ENCODE peak calls at places on chromosomes 13 and 19, in five cellular contexts. One of them, this sample, is unnamed.
A peak's percentile ranks its signal among the peaks of the same experiment; 100 is the strongest.

GRCh38 chr13:111423168-111423785 is 102.8 kb downstream of the TEX29 start:
- DNase-seq in effector memory CD4-positive, alpha-beta T cell: no peak
- DNase-seq in uterus: no peak
- DNase-seq in right lobe of liver: no peak
- DNase-seq in heart right ventricle: no peak
- DNase-seq in this sample: no peak

GRCh38 chr13:50580684-50581305 is 262.7 kb downstream of the DLEU7 start:
- DNase-seq in effector memory CD4-positive, alpha-beta T cell: no peak
- DNase-seq in uterus: no peak
- DNase-seq in right lobe of liver: no peak
- DNase-seq in heart right ventricle: no peak
- DNase-seq in this sample: no peak

GRCh38 chr13:60448907-60449510 is 52.0 kb downstream of the TDRD3 start:
- DNase-seq in effector memory CD4-positive, alpha-beta T cell: no peak
- DNase-seq in uterus: no peak
- DNase-seq in right lobe of liver: no peak
- DNase-seq in heart right ventricle: no peak
- DNase-seq in this sample: peak; percentile 5

GRCh38 chr13:46101002-46101401 is 3.8 kb downstream of the CPB2 start:
- DNase-seq in effector memory CD4-positive, alpha-beta T cell: no peak
- DNase-seq in uterus: no peak
- DNase-seq in right lobe of liver: no peak
- DNase-seq in heart right ventricle: no peak
- DNase-seq in this sample: no peak

GRCh38 chr13:89943139-89943538 is 1404.3 kb upstream of the MIR17HG start:
- DNase-seq in effector memory CD4-positive, alpha-beta T cell: no peak
- DNase-seq in uterus: no peak
- DNase-seq in right lobe of liver: no peak
- DNase-seq in heart right ventricle: no peak
- DNase-seq in this sample: no peak

GRCh38 chr19:19459707-19460251 is 54.3 kb downstream of the GATAD2A start:
- DNase-seq in effector memory CD4-positive, alpha-beta T cell: peak; percentile 64
- DNase-seq in uterus: no peak
- DNase-seq in right lobe of liver: no peak
- DNase-seq in heart right ventricle: no peak
- DNase-seq in this sample: peak; percentile 22

GRCh38 chr13:66803013-66803739 is 427.0 kb downstream of the PCDH9 start:
- DNase-seq in effector memory CD4-positive, alpha-beta T cell: no peak
- DNase-seq in uterus: no peak
- DNase-seq in right lobe of liver: no peak
- DNase-seq in heart right ventricle: no peak
- DNase-seq in this sample: no peak

GRCh38 chr19:18379803-18380747 is 5.9 kb upstream of the GDF15 start:
- DNase-seq in effector memory CD4-positive, alpha-beta T cell: no peak
- DNase-seq in uterus: peak; percentile 97
- DNase-seq in right lobe of liver: peak; percentile 99
- DNase-seq in heart right ventricle: peak; percentile 76
- DNase-seq in this sample: no peak

GRCh38 chr13:32746474-32746873 is 160.2 kb downstream of the PDS5B start:
- DNase-seq in effector memory CD4-positive, alpha-beta T cell: no peak
- DNase-seq in uterus: no peak
- DNase-seq in right lobe of liver: no peak
- DNase-seq in heart right ventricle: no peak
- DNase-seq in this sample: no peak

GRCh38 chr19:58354478-58355030 is 1.3 kb upstream of the A1BG start:
- DNase-seq in effector memory CD4-positive, alpha-beta T cell: no peak
- DNase-seq in uterus: no peak
- DNase-seq in right lobe of liver: no peak
- DNase-seq in heart right ventricle: no peak
- DNase-seq in this sample: no peak

GRCh38 chr19:58355891-58356235 is 2.6 kb upstream of the A1BG start:
- DNase-seq in effector memory CD4-positive, alpha-beta T cell: no peak
- DNase-seq in uterus: no peak
- DNase-seq in right lobe of liver: no peak
- DNase-seq in heart right ventricle: no peak
- DNase-seq in this sample: no peak

GRCh38 chr19:58356236-58356970 is 3.1 kb upstream of the A1BG start:
- DNase-seq in effector memory CD4-positive, alpha-beta T cell: no peak
- DNase-seq in uterus: no peak
- DNase-seq in right lobe of liver: no peak
- DNase-seq in heart right ventricle: no peak
- DNase-seq in this sample: no peak

GRCh38 chr19:58353717-58354477 is 605 bp upstream of the A1BG start:
- DNase-seq in effector memory CD4-positive, alpha-beta T cell: no peak
- DNase-seq in uterus: no peak
- DNase-seq in right lobe of liver: no peak
- DNase-seq in heart right ventricle: no peak
- DNase-seq in this sample: no peak

GRCh38 chr19:58355215-58355796 is 2.0 kb upstream of the A1BG start:
- DNase-seq in effector memory CD4-positive, alpha-beta T cell: no peak
- DNase-seq in uterus: no peak
- DNase-seq in right lobe of liver: no peak
- DNase-seq in heart right ventricle: no peak
- DNase-seq in this sample: no peak
- H3K4me3 ChIP-seq in effector memory CD4-positive, alpha-beta T cell: no peak overlapping the region
- H3K4me3 ChIP-seq in uterus: no peak overlapping the region
- H3K4me3 ChIP-seq in right lobe of liver: no peak overlapping the region
- H3K4me3 ChIP-seq in heart right ventricle: no peak overlapping the region
- H3K4me3 ChIP-seq in this sample: no peak overlapping the region

GRCh38 chr19:38266070-38266469 is 1.7 kb downstream of the SPINT2 start:
- DNase-seq in effector memory CD4-positive, alpha-beta T cell: no peak
- DNase-seq in uterus: no peak
- DNase-seq in right lobe of liver: no peak
- DNase-seq in heart right ventricle: no peak
- DNase-seq in this sample: no peak
- H3K4me1 ChIP-seq in effector memory CD4-positive, alpha-beta T cell: peaks cover 13% of the 10 kb centered on the region
- H3K4me1 ChIP-seq in uterus: no peaks in the 10 kb centered on the region
- H3K4me1 ChIP-seq in right lobe of liver: no peaks in the 10 kb centered on the region
- H3K4me1 ChIP-seq in heart right ventricle: peaks cover 12% of the 10 kb centered on the region
- H3K4me1 ChIP-seq in this sample: peaks cover 25% of the 10 kb centered on the region

DNA sequence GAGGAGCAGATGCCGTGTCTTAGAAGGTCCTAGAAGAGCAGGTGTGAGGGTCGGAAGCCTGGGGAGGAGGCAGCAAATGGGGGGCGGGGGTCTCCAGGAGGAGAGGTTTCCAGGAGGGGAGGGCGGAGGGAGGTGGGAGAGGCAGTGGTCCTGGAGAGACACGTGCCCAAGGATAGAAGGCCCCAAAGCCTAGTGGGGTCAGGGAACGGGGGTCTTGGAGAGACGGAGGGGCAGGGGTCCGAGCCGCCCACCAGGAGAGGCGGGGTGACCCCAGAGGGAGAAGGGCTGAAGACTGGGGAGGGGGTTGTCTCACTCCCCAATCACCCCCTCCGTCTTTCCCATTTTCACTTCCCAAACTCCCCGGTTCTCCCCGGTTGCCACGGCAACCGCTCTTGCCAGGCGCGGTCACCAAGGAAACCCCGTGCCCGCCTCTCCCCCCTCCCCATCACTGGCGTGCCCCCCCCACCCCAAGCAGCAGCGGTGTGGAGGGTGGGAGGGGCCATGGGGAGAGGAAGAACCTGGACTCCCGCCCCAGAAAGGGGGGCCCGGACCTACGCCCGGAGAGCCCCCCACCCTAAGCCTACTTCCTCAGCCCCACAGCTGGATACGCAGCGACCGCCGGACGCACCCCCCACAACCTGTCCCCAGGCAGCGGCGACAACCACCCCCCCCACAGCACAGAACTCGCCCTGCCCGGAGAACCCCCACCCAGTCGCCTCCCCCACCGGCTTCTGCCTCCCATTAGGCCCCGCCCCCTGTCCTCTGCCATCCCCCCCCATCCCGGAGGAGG is 988 bp downstream of the LRRC4B start:
- DNase-seq in effector memory CD4-positive, alpha-beta T cell: no peak
- DNase-seq in uterus: no peak
- DNase-seq in right lobe of liver: no peak
- DNase-seq in heart right ventricle: no peak
- DNase-seq in this sample: no peak
- H3K4me3 ChIP-seq in effector memory CD4-positive, alpha-beta T cell: no peak overlapping the region
- H3K4me3 ChIP-seq in uterus: peak overlapping the region; percentile 40
- H3K4me3 ChIP-seq in right lobe of liver: no peak overlapping the region
- H3K4me3 ChIP-seq in heart right ventricle: no peak overlapping the region
- H3K4me3 ChIP-seq in this sample: no peak overlapping the region

GRCh38 chr19:49440439-49441209 is 703 bp downstream of the SLC17A7 start:
- DNase-seq in effector memory CD4-positive, alpha-beta T cell: no peak
- DNase-seq in uterus: no peak
- DNase-seq in right lobe of liver: no peak
- DNase-seq in heart right ventricle: no peak
- DNase-seq in this sample: no peak

GRCh38 chr19:49441210-49441959 is at the start of gene SLC17A7:
- DNase-seq in effector memory CD4-positive, alpha-beta T cell: peak; percentile 31
- DNase-seq in uterus: peak; percentile 76
- DNase-seq in right lobe of liver: no peak
- DNase-seq in heart right ventricle: peak; percentile 61
- DNase-seq in this sample: no peak

GRCh38 chr19:49442354-49442753 is 1.0 kb upstream of the SLC17A7 start:
- DNase-seq in effector memory CD4-positive, alpha-beta T cell: no peak
- DNase-seq in uterus: peak; percentile 70
- DNase-seq in right lobe of liver: no peak
- DNase-seq in heart right ventricle: peak; percentile 52
- DNase-seq in this sample: no peak

GRCh38 chr19:49442793-49443365 is 1.6 kb upstream of the SLC17A7 start:
- DNase-seq in effector memory CD4-positive, alpha-beta T cell: peak; percentile 22
- DNase-seq in uterus: peak; percentile 95
- DNase-seq in right lobe of liver: peak; percentile 97
- DNase-seq in heart right ventricle: peak; percentile 98
- DNase-seq in this sample: peak; percentile 98

DNA sequence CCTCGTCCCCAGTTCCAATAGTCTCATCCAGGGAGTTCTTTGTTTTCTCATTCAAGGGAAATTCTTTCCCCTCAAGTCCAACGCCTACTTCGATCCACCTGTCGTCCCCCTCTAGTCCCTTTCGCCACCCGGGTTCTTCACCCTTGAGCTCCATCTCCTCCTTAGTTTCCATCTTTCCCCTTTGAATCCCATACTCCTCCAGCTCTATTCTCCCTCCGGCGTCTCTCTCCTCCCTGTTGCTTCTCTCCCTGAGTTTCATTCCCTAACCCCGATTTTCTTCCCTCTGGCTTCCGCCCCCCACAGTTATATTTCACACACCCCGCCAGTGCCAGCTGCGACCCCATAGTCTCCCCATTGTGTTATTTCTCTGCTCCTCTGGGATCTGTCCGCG is 628 bp upstream of the SLC17A7 start:
- DNase-seq in effector memory CD4-positive, alpha-beta T cell: no peak
- DNase-seq in uterus: no peak
- DNase-seq in right lobe of liver: no peak
- DNase-seq in heart right ventricle: no peak
- DNase-seq in this sample: no peak
- H3K4me1 ChIP-seq in effector memory CD4-positive, alpha-beta T cell: peaks cover 19% of the 10 kb centered on the region
- H3K4me1 ChIP-seq in uterus: peaks cover 6% of the 10 kb centered on the region
- H3K4me1 ChIP-seq in right lobe of liver: no peaks in the 10 kb centered on the region
- H3K4me1 ChIP-seq in heart right ventricle: no peaks in the 10 kb centered on the region
- H3K4me1 ChIP-seq in this sample: peaks cover 10% of the 10 kb centered on the region

GRCh38 chr19:46351241-46352041 is 4.6 kb downstream of the PPP5C start:
- DNase-seq in effector memory CD4-positive, alpha-beta T cell: no peak
- DNase-seq in uterus: peak; percentile 49
- DNase-seq in right lobe of liver: no peak
- DNase-seq in heart right ventricle: peak; percentile 48
- DNase-seq in this sample: peak; percentile 90
- H3K4me3 ChIP-seq in effector memory CD4-positive, alpha-beta T cell: peak overlapping the region; percentile 24
- H3K4me3 ChIP-seq in uterus: no peak overlapping the region
- H3K4me3 ChIP-seq in right lobe of liver: no peak overlapping the region
- H3K4me3 ChIP-seq in heart right ventricle: peak overlapping the region; percentile 27
- H3K4me3 ChIP-seq in this sample: no peak overlapping the region

This sample was measured in SJSA1.